ENCODE peak calls at places on chromosome 21, in eight cellular contexts. X, K, G, C, A, Y, V and E are unnamed samples.

GRCh38 chr21:41425954-41426655 is at the start of gene MX1:
- DNase-seq in X (no peak), K (peak), G (peak), C (peak), A (peak), Y (peak), V (peak), E (peak)

GRCh38 chr21:44423941-44424607 is 31.2 kb upstream of the LRRC3 start:
- DNase-seq in X (no peak), K (peak), G (peak), C (no peak), A (no peak), Y (no peak), V (no peak), E (no peak)

GRCh38 chr21:21101911-21102310 is 103.7 kb downstream of the NCAM2 start:
- DNase-seq in X (peak), K (no peak), G (no peak), C (peak), A (no peak), Y (no peak), V (peak), E (peak)

GRCh38 chr21:16742116-16742515 is 770.7 kb upstream of the CXADR start:
- DNase-seq in X (no peak), K (no peak), G (peak), C (peak), A (no peak), Y (no peak), V (no peak), E (peak)

GRCh38 chr21:8997011-8997440 is 1524.4 kb upstream of the TPTE start:
- DNase-seq in X (no peak), K (no peak), G (no peak), C (no peak), A (no peak), Y (no peak), V (no peak), E (no peak)

GRCh38 chr21:15768045-15768601 is 38.3 kb downstream of the USP25 start:
- DNase-seq in X (no peak), K (no peak), G (no peak), C (peak), A (no peak), Y (no peak), V (no peak), E (no peak)

GRCh38 chr21:39094847-39095525 is 88.3 kb downstream of the PSMG1 start:
- DNase-seq in X (peak), K (no peak), G (no peak), C (peak), A (no peak), Y (no peak), V (peak), E (no peak)

GRCh38 chr21:22351076-22351475 is 1352.9 kb downstream of the NCAM2 start:
- DNase-seq in X (no peak), K (no peak), G (no peak), C (no peak), A (no peak), Y (no peak), V (no peak), E (no peak)

GRCh38 chr21:27196651-27197050 is 229.8 kb upstream of the ADAMTS5 start:
- DNase-seq in X (no peak), K (no peak), G (no peak), C (no peak), A (no peak), Y (no peak), V (no peak), E (no peak)

GRCh38 chr21:39647476-39647875 is 34.7 kb downstream of the B3GALT5 start:
- DNase-seq in X (peak), K (no peak), G (no peak), C (peak), A (no peak), Y (no peak), V (no peak), E (no peak)

GRCh38 chr21:20720623-20721022 is 277.6 kb upstream of the NCAM2 start:
- DNase-seq in X (no peak), K (no peak), G (no peak), C (peak), A (no peak), Y (no peak), V (no peak), E (no peak)

GRCh38 chr21:25640671-25641292 is 1.7 kb downstream of the JAM2 start:
- DNase-seq in X (no peak), K (no peak), G (no peak), C (no peak), A (no peak), Y (no peak), V (no peak), E (no peak)
- H3K27ac ChIP-seq in X (no peak), K (peak), G (peak), C (no peak), A (peak), Y (no peak), V (no peak), E (no peak)

GRCh38 chr21:32612075-32612998 is at the start of gene CFAP298:
- DNase-seq in X (peak), K (peak), G (peak), C (peak), A (peak), Y (peak), V (peak), E (peak)

GRCh38 chr21:32612999-32613337 is 791 bp upstream of the CFAP298 start:
- DNase-seq in X (no peak), K (no peak), G (no peak), C (no peak), A (no peak), Y (no peak), V (peak), E (no peak)

GRCh38 chr21:32611471-32611997 is 643 bp downstream of the CFAP298 start:
- DNase-seq in X (no peak), K (no peak), G (no peak), C (peak), A (no peak), Y (no peak), V (peak), E (peak)

DNA sequence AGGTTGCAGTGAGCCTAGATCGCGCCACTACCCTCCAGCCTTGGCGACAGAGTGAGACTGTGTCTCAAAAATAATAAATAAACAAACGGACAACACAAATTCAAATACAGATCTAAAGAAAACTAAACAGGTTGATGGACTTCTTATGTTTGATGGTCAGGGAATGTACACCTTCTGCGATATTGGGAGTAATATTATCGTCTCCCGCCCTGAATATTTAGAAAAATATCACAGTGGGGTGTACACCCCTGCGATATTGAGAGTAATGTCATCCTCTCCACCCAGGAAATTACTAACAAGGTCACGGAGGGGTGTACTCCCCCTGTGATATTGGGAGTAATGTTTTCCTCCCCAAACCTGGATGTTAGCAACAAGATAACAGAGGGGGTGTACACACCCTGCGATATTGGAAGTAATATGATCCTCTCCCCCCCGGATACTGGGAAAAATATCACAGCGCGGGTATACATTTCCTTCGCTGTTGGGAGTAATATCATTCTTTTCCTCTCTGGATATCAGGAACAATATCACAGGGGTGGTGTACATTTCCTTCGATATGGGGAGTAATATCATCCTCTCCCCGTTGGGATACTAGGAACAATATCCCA is 1.4 kb upstream of the CFAP298 start:
- DNase-seq in X (no peak), K (no peak), G (no peak), C (no peak), A (no peak), Y (no peak), V (no peak), E (no peak)
- H3K4me3 ChIP-seq in X (peak), K (peak), G (peak), C (peak), A (peak), Y (peak), V (no peak), E (peak)

GRCh38 chr21:29748391-29749167 is 191.2 kb downstream of the GRIK1 start:
- DNase-seq in X (no peak), K (no peak), G (no peak), C (no peak), A (no peak), Y (no peak), V (no peak), E (no peak)
- H3K27ac ChIP-seq in X (no peak), K (no peak), G (no peak), C (no peak), A (no peak), Y (no peak), V (no peak), E (no peak)

DNA sequence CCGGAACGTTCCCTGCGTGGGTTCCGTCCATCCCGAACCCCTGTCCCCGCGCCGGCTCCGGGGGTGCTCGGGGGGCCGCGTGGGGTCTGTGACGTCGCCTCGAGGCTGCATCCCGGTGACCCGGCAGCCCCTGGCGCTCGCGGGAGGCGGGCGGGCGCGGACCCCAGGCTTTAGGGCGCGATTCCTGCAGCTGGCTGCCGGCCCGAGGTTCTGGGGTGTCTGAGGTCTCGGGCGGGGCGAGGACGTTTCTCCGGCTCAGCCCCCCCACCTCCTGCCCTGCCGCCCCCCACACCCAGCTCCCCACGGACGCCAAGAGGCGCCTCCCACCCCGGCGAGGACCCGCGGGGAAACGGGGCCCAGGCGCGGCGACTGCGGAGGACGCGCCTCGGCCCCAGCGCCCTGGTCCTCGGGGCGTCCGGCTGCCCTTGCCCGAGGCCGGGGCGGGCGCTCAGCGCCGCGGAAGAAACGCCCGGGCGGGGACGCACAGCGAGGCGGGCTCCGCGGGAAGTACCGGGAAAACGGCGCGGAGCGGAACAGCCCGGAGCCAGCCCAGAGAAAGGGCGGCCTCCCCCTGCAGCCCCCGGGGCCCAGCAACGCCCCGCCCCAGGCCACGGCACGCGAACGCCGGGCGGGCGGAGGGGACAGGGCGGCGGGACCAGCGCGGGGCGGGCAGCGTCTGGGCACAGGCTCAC is 1.3 kb upstream of the PCBP3 start:
- DNase-seq in X (no peak), K (no peak), G (no peak), C (no peak), A (no peak), Y (no peak), V (no peak), E (no peak)
- H3K4me3 ChIP-seq in X (no peak), K (peak), G (peak), C (no peak), A (peak), Y (no peak), V (peak), E (peak)

GRCh38 chr21:32351428-32351827 is 41.4 kb downstream of the URB1 start:
- DNase-seq in X (no peak), K (no peak), G (no peak), C (no peak), A (peak), Y (no peak), V (peak), E (peak)

GRCh38 chr21:32352556-32352955 is 40.3 kb downstream of the URB1 start:
- DNase-seq in X (no peak), K (peak), G (no peak), C (no peak), A (no peak), Y (no peak), V (no peak), E (no peak)

GRCh38 chr21:32350981-32351380 is 41.8 kb downstream of the URB1 start:
- DNase-seq in X (no peak), K (no peak), G (no peak), C (no peak), A (no peak), Y (no peak), V (no peak), E (no peak)

GRCh38 chr21:32350211-32350980 is 42.4 kb downstream of the URB1 start:
- DNase-seq in X (no peak), K (peak), G (no peak), C (no peak), A (no peak), Y (no peak), V (no peak), E (no peak)

DNA sequence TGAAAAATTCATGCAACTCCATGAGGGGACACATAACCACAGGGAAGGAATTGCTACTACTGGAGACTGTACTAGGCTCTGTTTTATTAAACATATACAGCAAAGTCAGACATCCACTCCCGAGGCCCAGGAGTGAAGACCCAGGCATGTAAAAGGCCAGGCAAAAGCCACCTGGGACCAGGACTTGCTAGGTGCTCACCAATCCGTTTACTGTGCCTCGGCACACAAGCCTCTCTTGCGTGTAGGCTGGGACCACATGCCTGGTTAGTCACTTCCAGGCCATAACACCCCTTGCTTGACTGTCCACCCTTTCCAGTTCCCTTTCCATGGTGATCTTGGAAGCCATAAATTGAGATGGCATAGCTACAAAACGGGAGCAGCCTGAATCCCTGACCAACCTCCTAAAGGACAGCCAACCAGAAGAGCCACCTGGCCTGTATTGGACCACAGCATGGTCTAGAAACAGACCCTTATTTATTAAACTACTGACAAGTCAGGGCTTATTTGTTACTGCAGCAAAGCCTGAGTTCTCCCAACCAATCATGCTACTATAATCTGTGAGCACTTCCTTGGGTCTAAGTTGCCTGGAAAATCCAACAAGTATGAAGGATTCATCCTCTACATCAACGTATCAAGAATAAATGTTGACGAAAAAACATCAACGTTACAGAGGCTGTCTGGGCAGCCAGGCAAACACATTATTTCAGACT is 39.7 kb downstream of the URB1 start:
- DNase-seq in X (no peak), K (peak), G (no peak), C (no peak), A (no peak), Y (no peak), V (no peak), E (no peak)
- H3K27ac ChIP-seq in X (no peak), K (no peak), G (no peak), C (no peak), A (no peak), Y (no peak), V (no peak), E (no peak)

GRCh38 chr21:42685036-42685435 is 31.6 kb downstream of the PDE9A start:
- DNase-seq in X (no peak), K (no peak), G (no peak), C (no peak), A (no peak), Y (no peak), V (no peak), E (no peak)

GRCh38 chr21:42681296-42682206 is 28.1 kb downstream of the PDE9A start:
- DNase-seq in X (no peak), K (no peak), G (no peak), C (no peak), A (no peak), Y (no peak), V (no peak), E (no peak)

GRCh38 chr21:42682661-42683060 is 29.2 kb downstream of the PDE9A start:
- DNase-seq in X (no peak), K (no peak), G (no peak), C (no peak), A (no peak), Y (no peak), V (no peak), E (no peak)

GRCh38 chr21:42684109-42684916 is 30.9 kb downstream of the PDE9A start:
- DNase-seq in X (no peak), K (no peak), G (no peak), C (no peak), A (no peak), Y (peak), V (no peak), E (no peak)

DNA sequence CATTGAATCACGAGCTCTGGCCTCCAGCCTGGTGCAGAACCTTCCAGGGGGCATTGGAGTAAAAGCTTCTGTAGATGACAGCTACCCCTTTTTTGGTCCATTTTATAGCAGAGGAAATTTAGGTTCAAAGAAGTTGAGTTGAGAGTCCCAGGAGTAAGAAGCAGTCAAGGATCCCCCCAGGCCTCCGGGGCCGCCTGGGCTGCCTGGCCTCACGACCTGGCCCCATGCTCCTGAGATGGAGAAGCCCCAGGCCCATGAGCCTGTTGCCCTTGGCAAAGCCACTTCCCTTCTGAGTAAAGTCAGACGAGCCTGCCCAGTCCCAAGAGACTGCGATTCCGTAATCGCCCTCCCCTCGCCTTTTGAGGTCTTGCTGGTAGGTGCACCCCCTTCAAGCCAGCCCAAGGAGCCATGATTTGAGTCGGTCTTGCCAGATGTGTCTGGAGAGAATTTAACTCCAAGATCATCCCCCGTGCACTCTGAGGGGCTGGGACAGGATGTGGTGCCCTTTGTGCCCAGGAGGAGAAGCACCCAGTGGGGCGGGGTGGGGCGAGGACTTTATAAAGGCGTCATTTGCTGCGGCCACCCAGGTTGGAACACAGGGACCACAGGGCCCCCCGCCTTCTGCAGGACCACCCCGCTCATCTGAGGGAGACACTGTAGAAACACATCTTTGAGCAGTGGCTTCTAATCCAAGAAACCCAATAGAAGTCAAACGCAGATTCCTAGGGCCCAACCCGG is 30.1 kb downstream of the PDE9A start:
- DNase-seq in X (no peak), K (no peak), G (no peak), C (no peak), A (no peak), Y (peak), V (no peak), E (no peak)
- H3K4me3 ChIP-seq in X (no peak), K (no peak), G (no peak), C (no peak), A (no peak), Y (peak), V (no peak), E (no peak)

DNA sequence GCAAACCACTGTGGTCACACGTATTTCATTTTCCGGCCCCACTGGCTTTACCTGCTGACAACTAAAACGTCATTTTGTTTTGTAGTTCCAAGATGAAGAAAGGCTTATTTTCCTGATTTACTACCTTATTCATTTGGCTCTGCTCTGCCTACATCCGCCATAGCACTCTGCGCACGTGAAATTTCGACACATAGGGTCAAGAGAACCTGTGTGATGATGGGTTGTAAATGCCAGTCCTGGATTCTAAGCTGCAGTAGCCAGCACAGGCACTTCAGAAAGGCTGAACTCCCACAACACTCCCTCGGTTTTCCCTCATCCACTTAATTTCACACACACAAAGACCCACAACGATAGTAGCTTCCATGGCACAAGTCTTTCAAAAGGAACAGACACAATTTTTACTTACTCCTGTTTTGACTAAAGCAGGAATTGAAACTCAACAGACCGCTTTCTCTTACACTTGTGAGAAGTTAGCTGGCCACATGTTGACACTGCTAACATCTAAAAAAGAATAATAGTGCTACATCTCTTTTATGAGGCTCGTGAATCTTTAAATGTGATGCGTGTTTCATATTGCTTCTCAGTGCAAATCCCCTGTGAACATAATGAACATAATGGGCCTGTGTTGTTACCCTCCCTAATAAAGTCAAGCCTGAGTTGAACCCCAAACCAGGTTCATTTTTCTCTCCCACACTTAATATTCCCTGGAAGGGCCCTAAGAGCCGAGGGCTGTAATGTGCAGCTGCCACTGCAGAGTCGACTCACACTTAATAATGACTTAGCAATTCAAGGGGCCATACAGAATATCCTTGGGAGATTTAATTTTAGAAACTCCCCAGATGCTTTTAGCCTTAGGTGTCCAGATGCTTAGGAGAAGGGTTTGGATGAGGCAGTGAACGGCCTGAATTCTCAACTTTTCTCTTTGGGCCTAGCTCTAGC is 1.5 kb upstream of the RUNX1 start:
- DNase-seq in X (no peak), K (no peak), G (no peak), C (peak), A (no peak), Y (no peak), V (no peak), E (no peak)
- H3K27ac ChIP-seq in X (peak), K (peak), G (peak), C (peak), A (no peak), Y (peak), V (no peak), E (no peak)

GRCh38 chr21:37370152-37371040 is 3.8 kb downstream of the DYRK1A start:
- DNase-seq in X (no peak), K (no peak), G (no peak), C (peak), A (no peak), Y (no peak), V (no peak), E (no peak)
- H3K4me3 ChIP-seq in X (peak), K (peak), G (peak), C (peak), A (peak), Y (peak), V (no peak), E (no peak)

DNA sequence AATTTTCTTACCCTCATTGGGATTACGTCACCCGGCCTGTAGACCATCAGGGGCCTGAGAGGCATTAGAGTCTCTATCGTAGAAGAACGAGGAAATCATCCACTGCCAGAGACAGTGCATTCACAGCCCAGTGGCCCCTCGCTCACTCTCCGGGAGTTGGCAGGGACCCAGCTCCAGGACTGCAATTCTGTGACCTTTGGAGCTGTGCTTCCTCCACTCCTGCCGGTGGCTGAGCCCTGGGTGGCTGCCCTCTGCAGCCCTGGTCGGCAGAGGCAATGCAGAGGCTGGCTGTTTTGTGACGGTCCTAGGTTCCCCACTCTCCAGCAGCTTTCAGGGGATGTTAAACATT is 12.7 kb downstream of the SLC37A1 start:
- DNase-seq in X (no peak), K (peak), G (no peak), C (no peak), A (no peak), Y (no peak), V (peak), E (no peak)
- H3K27ac ChIP-seq in X (no peak), K (no peak), G (no peak), C (no peak), A (no peak), Y (no peak), V (no peak), E (peak)